ENCODE peak calls at places on chromosomes 2 and 18, in six cellular contexts. G is H9, J is IMR-90, M is neuronal stem cell, I is H1, S is mesenchymal stem cell. Y is an unnamed sample.

GRCh38 chr2:85990084-85990483 is 101.3 kb upstream of the ST3GAL5 start:
- DNase-seq in G (peak), J (no peak), M (no peak), I (no peak), S (no peak), Y (peak)

GRCh38 chr18:73891572-73892421 is 255.8 kb downstream of the FBXO15 start:
- DNase-seq in G (peak), J (no peak), M (peak), I (no peak), S (no peak), Y (peak)

GRCh38 chr18:75052475-75052874 is 156.5 kb downstream of the PTGR3 start:
- DNase-seq in G (no peak), J (no peak), M (no peak), I (no peak), S (no peak), Y (no peak)

GRCh38 chr2:179467111-179467510 is 202.5 kb upstream of the SESTD1 start:
- DNase-seq in G (no peak), J (peak), M (no peak), I (no peak), S (no peak), Y (no peak)

GRCh38 chr2:171712051-171712450 is 24.8 kb downstream of the DYNC1I2 start:
- DNase-seq in G (no peak), J (peak), M (no peak), I (no peak), S (peak), Y (peak)

GRCh38 chr2:168717790-168718502 is 84.5 kb upstream of the NOSTRIN start:
- DNase-seq in G (no peak), J (no peak), M (no peak), I (no peak), S (no peak), Y (no peak)

GRCh38 chr2:176473177-176473576 is 203.9 kb downstream of the MTX2 start:
- DNase-seq in G (no peak), J (peak), M (no peak), I (no peak), S (peak), Y (no peak)

GRCh38 chr2:118325556-118325955 is 237.3 kb downstream of the INSIG2 start:
- DNase-seq in G (no peak), J (no peak), M (no peak), I (no peak), S (no peak), Y (no peak)

GRCh38 chr2:88735853-88736252 is 44.4 kb downstream of the RPIA start:
- DNase-seq in G (no peak), J (no peak), M (no peak), I (no peak), S (no peak), Y (no peak)

GRCh38 chr18:77177009-77177408 is 44.4 kb upstream of the MBP start:
- DNase-seq in G (no peak), J (peak), M (no peak), I (no peak), S (peak), Y (no peak)

GRCh38 chr18:11033503-11033902 is 115.9 kb downstream of the PIEZO2 start:
- DNase-seq in G (no peak), J (no peak), M (no peak), I (no peak), S (no peak), Y (no peak)

GRCh38 chr2:162013514-162014205 is 60.4 kb downstream of the DPP4 start:
- DNase-seq in G (no peak), J (no peak), M (no peak), I (no peak), S (no peak), Y (no peak)

GRCh38 chr2:96176661-96177060 is 31.4 kb upstream of the DUSP2 start:
- DNase-seq in G (no peak), J (no peak), M (no peak), I (no peak), S (no peak), Y (no peak)

GRCh38 chr2:188379748-188380147 is 88.1 kb downstream of the GULP1 start:
- DNase-seq in G (no peak), J (no peak), M (no peak), I (no peak), S (no peak), Y (no peak)
- H2BK15ac ChIP-seq in G (no peak), J (peak), M (no peak), I (no peak), S (no peak), Y (no peak)

GRCh38 chr18:24588440-24588839 is 128.0 kb downstream of the HRH4 start:
- DNase-seq in G (no peak), J (no peak), M (no peak), I (no peak), S (no peak), Y (no peak)

GRCh38 chr18:24586662-24587360 is 126.4 kb downstream of the HRH4 start:
- DNase-seq in G (no peak), J (no peak), M (no peak), I (no peak), S (no peak), Y (no peak)

GRCh38 chr18:24584205-24584604 is 123.8 kb downstream of the HRH4 start:
- DNase-seq in G (no peak), J (no peak), M (no peak), I (no peak), S (no peak), Y (no peak)

GRCh38 chr18:24584777-24585176 is 124.3 kb downstream of the HRH4 start:
- DNase-seq in G (no peak), J (no peak), M (no peak), I (no peak), S (no peak), Y (peak)

GRCh38 chr18:24585996-24586566 is 125.6 kb downstream of the HRH4 start:
- DNase-seq in G (no peak), J (no peak), M (no peak), I (no peak), S (no peak), Y (no peak)
- H2BK15ac ChIP-seq in G (no peak), J (no peak), M (no peak), I (no peak), S (no peak), Y (no peak)

DNA sequence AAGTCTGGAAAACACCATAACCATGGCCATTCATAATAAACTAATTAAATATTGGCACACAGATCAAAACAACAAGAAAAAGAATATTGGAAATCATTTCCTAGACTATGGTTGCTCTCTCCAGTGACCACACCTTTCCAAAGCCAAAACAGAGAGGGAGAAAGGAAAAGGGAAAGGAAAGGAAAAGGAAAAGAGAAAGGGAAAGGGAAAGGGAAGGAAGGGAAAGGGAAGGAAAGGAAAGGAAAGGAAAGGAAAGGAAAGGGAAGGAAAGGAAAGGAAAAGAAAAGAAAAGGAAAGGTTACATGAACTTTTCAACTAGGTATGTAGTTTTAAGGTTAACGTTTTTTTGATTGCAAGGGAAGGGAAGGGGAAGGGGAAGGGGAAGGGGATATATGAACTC is 360.5 kb upstream of the SLC39A10 start:
- DNase-seq in G (no peak), J (no peak), M (no peak), I (no peak), S (no peak), Y (no peak)
- H2BK15ac ChIP-seq in G (no peak), J (no peak), M (no peak), I (no peak), S (no peak), Y (no peak)

GRCh38 chr2:33347856-33348255 is 128.6 kb upstream of the RASGRP3 start:
- DNase-seq in G (no peak), J (no peak), M (no peak), I (no peak), S (no peak), Y (no peak)

GRCh38 chr2:33354981-33355380 is 121.5 kb upstream of the RASGRP3 start:
- DNase-seq in G (no peak), J (peak), M (no peak), I (no peak), S (peak), Y (no peak)

DNA sequence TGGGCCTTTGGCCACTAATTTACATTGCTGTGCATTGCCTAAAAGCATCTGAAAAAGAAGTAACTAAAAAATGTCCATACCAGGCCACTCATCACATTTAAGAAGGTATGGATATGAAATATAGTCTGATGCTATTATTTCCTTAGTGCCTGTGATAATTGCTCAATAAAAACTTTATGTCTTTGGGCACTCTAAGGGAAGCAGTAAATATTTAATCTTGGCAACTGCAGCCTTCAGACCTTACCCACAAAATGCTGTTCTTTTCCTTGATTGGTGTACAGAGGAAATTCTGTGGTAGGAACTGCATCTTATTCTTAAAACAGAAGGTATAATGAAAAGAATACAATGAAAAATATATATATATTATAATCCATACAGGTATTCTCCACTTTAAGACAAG is 125.8 kb upstream of the RASGRP3 start:
- DNase-seq in G (no peak), J (no peak), M (no peak), I (no peak), S (no peak), Y (no peak)
- H2BK15ac ChIP-seq in G (no peak), J (no peak), M (no peak), I (no peak), S (no peak), Y (no peak)

GRCh38 chr18:56927795-56928194 is 219.1 kb upstream of the BOD1L2 start:
- DNase-seq in G (no peak), J (no peak), M (no peak), I (no peak), S (no peak), Y (no peak)

GRCh38 chr18:56919190-56919589 is 227.7 kb upstream of the BOD1L2 start:
- DNase-seq in G (no peak), J (no peak), M (no peak), I (no peak), S (no peak), Y (peak)

GRCh38 chr18:56926740-56927139 is 220.1 kb upstream of the BOD1L2 start:
- DNase-seq in G (no peak), J (no peak), M (no peak), I (no peak), S (no peak), Y (no peak)

GRCh38 chr18:56921888-56922480 is 224.9 kb upstream of the BOD1L2 start:
- DNase-seq in G (no peak), J (peak), M (no peak), I (no peak), S (peak), Y (no peak)
- H2BK15ac ChIP-seq in G (no peak), J (no peak), M (no peak), I (no peak), S (no peak), Y (no peak)

DNA sequence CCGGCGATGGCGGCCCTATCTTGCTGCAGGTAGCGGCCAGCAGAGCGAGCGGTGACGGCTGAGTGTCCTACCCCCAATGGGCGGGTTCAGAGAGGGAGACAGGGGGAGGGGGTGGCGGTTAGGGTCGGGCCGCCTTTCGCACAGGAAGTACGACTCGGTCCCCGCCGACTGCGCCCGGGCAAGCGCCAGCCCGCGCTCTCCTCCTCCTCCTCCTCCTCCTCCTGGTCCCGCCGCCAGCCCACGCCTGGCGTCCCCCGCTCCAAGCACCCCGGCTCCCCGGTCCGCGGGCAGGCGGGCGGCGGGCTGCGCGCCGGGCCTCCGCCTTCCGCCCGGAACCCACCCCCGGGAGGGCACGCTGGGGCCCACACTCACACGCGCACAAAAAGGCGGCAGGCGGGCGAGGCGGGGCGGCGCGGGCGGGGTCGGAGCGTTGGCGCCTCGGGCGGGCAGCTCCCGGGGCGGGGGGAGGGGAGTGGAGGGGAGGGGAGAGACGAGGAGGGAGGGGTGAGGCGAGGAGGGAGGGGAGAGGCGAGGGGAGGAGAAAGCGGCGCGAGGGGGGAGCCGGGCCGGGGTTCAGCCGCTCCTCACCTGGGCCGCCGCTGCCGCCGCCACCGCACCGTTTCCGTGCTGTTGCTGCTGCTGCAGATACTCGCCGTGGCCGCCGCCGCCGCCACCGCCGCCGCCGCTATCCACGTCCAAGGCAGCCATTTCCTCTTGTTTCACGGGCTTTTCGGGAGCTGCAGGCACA is 1.2 kb downstream of the SP3 start:
- DNase-seq in G (peak), J (peak), M (peak), I (peak), S (peak), Y (peak)
- H2BK15ac ChIP-seq in G (no peak), J (no peak), M (peak), I (no peak), S (peak), Y (peak)

GRCh38 chr2:142813830-142814829 is 63.3 kb upstream of the KYNU start:
- DNase-seq in G (no peak), J (no peak), M (no peak), I (no peak), S (no peak), Y (no peak)
- H2BK15ac ChIP-seq in G (no peak), J (no peak), M (no peak), I (no peak), S (no peak), Y (no peak)

Y was measured in mesendoderm.